ENCODE peak calls at places on chromosome 11, in ten cellular contexts. L, F, I, S, B, U, V, H, M and R are unnamed samples.
A peak's percentile ranks its signal among the peaks of the same experiment; 100 is the strongest.

GRCh38 chr11:14414470-14415461 is 55.8 kb upstream of the RRAS2 start:
- DNase-seq in M (peak; percentile 38), H (peak; percentile 38), L (no peak), I (no peak), F (peak; percentile 68), S (peak; percentile 56), B (no peak), U (peak; percentile 36), V (no peak), R (peak; percentile 48)

GRCh38 chr11:2533642-2534115 is 88.9 kb downstream of the KCNQ1 start:
- DNase-seq in F (peak; percentile 95), M (peak; percentile 13), I (peak; percentile 86), H (no peak), U (peak; percentile 92), S (peak; percentile 97), B (peak; percentile 93), V (peak; percentile 62), L (peak; percentile 98), R (no peak)

GRCh38 chr11:124841765-124842700 is 23.2 kb upstream of the ROBO3 start:
- DNase-seq in V (no peak), L (no peak), M (no peak), S (peak; percentile 36), U (peak; percentile 26), H (no peak), B (no peak), I (no peak), F (no peak), R (no peak)

GRCh38 chr11:61969838-61970452 is 2.5 kb upstream of the FTH1 start:
- DNase-seq in F (peak; percentile 83), S (no peak), L (peak; percentile 47), B (peak; percentile 63), U (peak; percentile 90), M (no peak), V (no peak), I (no peak), H (no peak), R (no peak)

GRCh38 chr11:120146413-120147093 is 8.6 kb upstream of the TRIM29 start:
- DNase-seq in S (no peak), F (no peak), H (no peak), U (no peak), B (no peak), I (no peak), M (no peak), V (no peak), L (peak; percentile 6), R (no peak)

GRCh38 chr11:114192841-114193389 is 103.3 kb upstream of the NNMT start:
- DNase-seq in U (no peak), H (no peak), L (no peak), V (no peak), F (no peak), I (no peak), M (no peak), B (peak; percentile 40), S (no peak), R (no peak)

GRCh38 chr11:3947084-3947483 is 91.6 kb downstream of the STIM1 start:
- DNase-seq in U (peak; percentile 91), I (peak; percentile 71), F (peak; percentile 41), L (peak; percentile 38), V (peak; percentile 38), M (no peak), S (no peak), H (no peak), B (peak; percentile 63), R (peak; percentile 22)

GRCh38 chr11:97140885-97141494 is 751.2 kb downstream of the JRKL start:
- DNase-seq in B (no peak), H (no peak), S (peak; percentile 58), M (no peak), V (no peak), I (no peak), F (no peak), U (peak; percentile 55), L (no peak), R (no peak)

GRCh38 chr11:100932474-100933100 is 197.0 kb downstream of the PGR start:
- DNase-seq in F (peak; percentile 45), M (no peak), U (peak; percentile 58), I (no peak), L (peak; percentile 43), B (peak; percentile 56), S (peak; percentile 53), V (no peak), H (no peak), R (no peak)